ENCODE peak calls at places on chromosomes 6 and 20, in seven cellular contexts. F, Y, X, A, L, Z and H are unnamed samples.

GRCh38 chr6:30743099-30744053 is 889 bp upstream of the FLOT1 start:
- DNase-seq in F (no peak), Y (peak), X (peak), A (no peak), L (peak), Z (peak), H (peak)

GRCh38 chr20:63835031-63835858 is 4.2 kb upstream of the ZBTB46 start:
- DNase-seq in F (peak), Y (peak), X (peak), A (peak), L (peak), Z (peak), H (peak)

GRCh38 chr6:2028457-2029038 is 216.9 kb downstream of the GMDS start:
- DNase-seq in F (no peak), Y (no peak), X (no peak), A (peak), L (no peak), Z (no peak), H (no peak)

GRCh38 chr6:95837890-95838289 is 177.9 kb upstream of the FUT9 start:
- DNase-seq in F (no peak), Y (no peak), X (no peak), A (no peak), L (no peak), Z (no peak), H (no peak)

GRCh38 chr6:106974337-106974998 is at the start of gene CD24:
- DNase-seq in F (no peak), Y (no peak), X (peak), A (peak), L (no peak), Z (no peak), H (no peak)

GRCh38 chr6:31114970-31115849 is 610 bp downstream of the PSORS1C1 start:
- DNase-seq in F (no peak), Y (no peak), X (peak), A (peak), L (peak), Z (peak), H (peak)

GRCh38 chr20:24487240-24487639 is 17.8 kb downstream of the SYNDIG1 start:
- DNase-seq in F (no peak), Y (no peak), X (no peak), A (no peak), L (no peak), Z (no peak), H (no peak)

GRCh38 chr20:40470313-40471260 is 218.4 kb downstream of the MAFB start:
- DNase-seq in F (peak), Y (peak), X (no peak), A (no peak), L (no peak), Z (no peak), H (no peak)

GRCh38 chr6:21348462-21349195 is 244.9 kb upstream of the SOX4 start:
- DNase-seq in F (peak), Y (no peak), X (no peak), A (peak), L (peak), Z (peak), H (peak)

DNA sequence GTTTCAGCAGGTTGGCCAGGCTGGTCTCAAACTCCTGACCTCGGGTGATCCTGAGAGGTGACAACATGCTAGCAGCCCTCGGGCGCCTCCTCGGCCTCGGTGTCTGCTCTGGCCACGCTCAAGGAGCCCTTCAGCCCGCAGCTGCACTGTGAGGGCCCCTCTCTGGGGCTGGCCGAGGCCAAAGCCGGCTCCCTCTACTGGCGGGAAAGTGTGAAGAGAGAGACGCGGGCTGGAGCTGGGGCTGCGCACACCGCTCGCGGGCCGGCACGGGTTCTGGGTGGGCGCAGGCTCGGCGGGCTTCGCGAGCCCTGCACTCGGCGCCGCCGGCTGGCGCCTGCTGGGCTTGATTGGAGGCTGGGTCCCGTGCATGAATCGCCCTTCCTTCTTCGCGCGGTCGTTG is 80.8 kb upstream of the RBM24 start:
- DNase-seq in F (no peak), Y (no peak), X (no peak), A (no peak), L (no peak), Z (no peak), H (no peak)
- TF ChIP-seq CTCF in F (no peak), Y (no peak), X (peak), A (no peak), L (no peak), Z (no peak), H (peak)

GRCh38 chr6:128478230-128479047 is 42.0 kb downstream of the PTPRK start:
- DNase-seq in F (no peak), Y (no peak), X (peak), A (no peak), L (no peak), Z (no peak), H (no peak)
- H3K4me3 ChIP-seq in F (peak), Y (no peak), X (no peak), A (no peak), L (no peak), Z (no peak), H (peak)

DNA sequence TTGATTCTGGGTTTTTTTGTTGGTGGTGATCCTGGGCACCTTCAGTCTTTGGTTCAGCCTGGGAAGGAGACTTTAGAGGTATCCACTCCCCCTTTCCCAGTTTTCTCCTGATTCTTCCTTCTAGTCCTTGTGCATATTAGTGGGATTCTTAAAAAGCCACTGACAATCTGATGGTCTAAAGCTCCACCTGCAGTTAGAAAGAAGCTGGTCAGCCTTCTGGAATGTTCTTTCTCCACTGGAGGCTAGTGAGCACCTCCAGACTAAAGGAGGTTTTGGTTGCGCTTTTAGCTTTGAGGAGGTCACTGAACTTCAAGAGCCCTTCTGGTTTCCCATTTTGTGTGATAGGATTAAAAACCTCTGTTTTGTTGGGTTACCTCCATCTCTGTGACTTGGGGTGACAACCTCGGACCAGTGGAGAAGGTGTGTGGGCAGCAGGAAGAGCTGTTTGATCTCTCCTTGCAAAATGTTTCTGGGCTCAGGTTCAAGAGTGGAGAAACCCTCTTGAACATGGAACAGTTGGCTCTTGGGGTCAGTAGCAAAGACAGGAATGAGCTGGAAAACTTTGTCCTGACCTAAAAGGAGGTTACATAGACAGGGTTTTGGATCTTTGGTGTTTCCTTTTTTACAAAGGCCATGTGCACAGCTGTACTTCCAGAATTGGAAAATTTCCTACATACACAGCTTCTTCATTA is 29.0 kb downstream of the JARID2 start:
- DNase-seq in F (no peak), Y (no peak), X (no peak), A (no peak), L (peak), Z (peak), H (no peak)
- TF ChIP-seq CTCF in F (no peak), Y (no peak), X (no peak), A (no peak), L (peak), Z (peak), H (peak)

GRCh38 chr20:45823949-45824835 is 2.9 kb downstream of the TNNC2 start:
- DNase-seq in F (no peak), Y (peak), X (peak), A (peak), L (peak), Z (no peak), H (no peak)
- H3K4me3 ChIP-seq in F (peak), Y (no peak), X (no peak), A (no peak), L (no peak), Z (no peak), H (no peak)

GRCh38 chr6:168908887-168909286 is 344.8 kb downstream of the THBS2 start:
- DNase-seq in F (no peak), Y (no peak), X (no peak), A (peak), L (peak), Z (peak), H (peak)
- TF ChIP-seq CTCF in F (no peak), Y (peak), X (no peak), A (peak), L (peak), Z (peak), H (peak)

GRCh38 chr6:127518212-127518709 is 874 bp downstream of the MTCL3 start:
- DNase-seq in F (no peak), Y (no peak), X (no peak), A (peak), L (no peak), Z (no peak), H (no peak)

GRCh38 chr6:127517698-127518097 is 1.4 kb downstream of the MTCL3 start:
- DNase-seq in F (no peak), Y (no peak), X (no peak), A (no peak), L (no peak), Z (no peak), H (no peak)

GRCh38 chr6:127520061-127520460 is 926 bp upstream of the MTCL3 start:
- DNase-seq in F (no peak), Y (peak), X (peak), A (peak), L (peak), Z (peak), H (peak)

GRCh38 chr6:127519469-127519785 is 292 bp upstream of the MTCL3 start:
- DNase-seq in F (no peak), Y (no peak), X (no peak), A (no peak), L (no peak), Z (no peak), H (no peak)

DNA sequence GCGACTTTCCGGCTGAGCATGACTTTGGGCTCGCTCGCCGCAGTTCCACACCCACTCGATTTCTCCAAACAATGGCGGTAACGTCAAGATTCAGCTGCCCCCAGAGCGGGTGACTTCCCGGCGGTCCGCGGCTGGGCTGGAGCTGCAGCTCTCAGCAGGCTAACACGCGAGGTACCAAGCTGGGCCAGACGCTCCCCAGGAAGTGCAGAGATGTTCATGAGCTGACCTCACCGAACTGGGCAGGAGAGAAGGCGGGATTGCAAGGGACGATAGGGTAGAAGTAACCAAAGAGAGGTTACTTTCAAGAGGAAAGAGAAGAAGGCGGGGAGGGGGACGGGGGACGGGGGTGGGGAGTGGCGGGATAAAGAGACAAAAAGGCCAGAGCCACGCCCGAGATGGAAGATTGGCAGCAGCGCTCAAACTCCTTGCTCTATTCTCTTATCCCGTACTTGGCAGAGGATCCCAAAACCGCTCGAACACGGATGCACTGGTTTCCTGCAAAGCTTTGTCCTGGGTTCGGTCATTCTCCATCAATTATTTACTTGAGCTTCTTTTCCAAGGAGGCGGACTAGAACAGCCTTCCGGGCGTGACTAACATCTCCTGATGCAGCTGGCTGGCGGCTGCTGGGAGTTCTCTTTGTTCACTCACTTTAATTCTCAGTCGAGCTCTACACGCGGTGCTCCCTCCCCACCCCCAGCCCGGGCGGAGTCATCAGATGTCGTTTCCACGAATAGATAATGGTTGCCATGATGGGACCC is at the start of gene MTCL3:
- DNase-seq in F (peak), Y (peak), X (peak), A (peak), L (peak), Z (peak), H (peak)
- H3K4me3 ChIP-seq in F (peak), Y (no peak), X (no peak), A (peak), L (peak), Z (peak), H (no peak)

GRCh38 chr20:37276494-37277252 is 12.8 kb upstream of the MANBAL start:
- DNase-seq in F (peak), Y (peak), X (peak), A (peak), L (peak), Z (peak), H (peak)
- TF ChIP-seq CTCF in F (no peak), Y (peak), X (peak), A (peak), L (peak), Z (peak), H (peak)

DNA sequence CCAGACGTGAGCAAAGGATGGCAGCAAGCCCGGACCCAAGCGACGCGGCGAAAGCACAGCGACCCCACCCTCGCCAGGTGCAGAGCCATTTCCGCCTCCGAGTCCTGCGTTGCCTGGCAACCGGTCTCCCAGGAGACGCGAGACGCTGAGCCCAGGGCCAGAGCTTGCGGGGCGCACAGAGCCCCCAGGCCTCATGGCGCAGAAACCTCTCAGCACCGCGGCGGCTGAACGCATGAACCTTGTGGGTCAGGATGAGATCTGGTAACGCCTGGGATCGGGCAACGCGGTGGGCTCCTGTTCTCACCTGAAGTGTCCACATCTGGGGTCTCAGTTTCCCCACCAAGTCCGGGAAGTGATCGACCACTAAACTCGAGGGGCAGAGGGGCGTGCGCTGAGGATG is 77.7 kb downstream of the ANKRD60 start:
- DNase-seq in F (no peak), Y (no peak), X (no peak), A (no peak), L (no peak), Z (no peak), H (no peak)
- H3K4me3 ChIP-seq in F (no peak), Y (no peak), X (no peak), A (no peak), L (no peak), Z (no peak), H (no peak)